ENCODE peak calls at places on chromosomes 3 and 15, in four cellular contexts. One of them, this sample, is unnamed.

GRCh38 chr15:78312551-78312950 is 13.1 kb upstream of the SKIC8 start:
- DNase-seq in coronary artery: no peak
- DNase-seq in H9: no peak
- DNase-seq in WTC11: no peak
- DNase-seq in this sample: no peak

GRCh38 chr3:72722930-72723726 is 125.1 kb downstream of the SHQ1 start:
- DNase-seq in coronary artery: no peak
- DNase-seq in H9: no peak
- DNase-seq in WTC11: no peak
- DNase-seq in this sample: no peak

GRCh38 chr3:42185044-42185443 is 80.9 kb downstream of the CCK start:
- DNase-seq in coronary artery: no peak
- DNase-seq in H9: no peak
- DNase-seq in WTC11: no peak
- DNase-seq in this sample: no peak

GRCh38 chr15:86445750-86446149 is 366.1 kb downstream of the AGBL1 start:
- DNase-seq in coronary artery: no peak
- DNase-seq in H9: no peak
- DNase-seq in WTC11: no peak
- DNase-seq in this sample: no peak

GRCh38 chr3:174356596-174356995 is 502.5 kb upstream of the NAALADL2 start:
- DNase-seq in coronary artery: no peak
- DNase-seq in H9: no peak
- DNase-seq in WTC11: no peak
- DNase-seq in this sample: no peak

GRCh38 chr15:100879461-100880138 is at the start of gene ALDH1A3:
- DNase-seq in coronary artery: no peak
- DNase-seq in H9: peak
- DNase-seq in WTC11: peak
- DNase-seq in this sample: no peak

GRCh38 chr3:65650247-65650646 is 388.5 kb downstream of the MAGI1 start:
- DNase-seq in coronary artery: no peak
- DNase-seq in H9: no peak
- DNase-seq in WTC11: no peak
- DNase-seq in this sample: no peak

GRCh38 chr3:136070953-136071949 is 105.7 kb downstream of the PPP2R3A start:
- DNase-seq in coronary artery: no peak
- DNase-seq in H9: no peak
- DNase-seq in WTC11: no peak
- DNase-seq in this sample: no peak

GRCh38 chr3:46896386-46896785 is 18.9 kb downstream of the PTH1R start:
- DNase-seq in coronary artery: no peak
- DNase-seq in H9: no peak
- DNase-seq in WTC11: no peak
- DNase-seq in this sample: peak

GRCh38 chr3:70806556-70806955 is 494.1 kb upstream of the MDFIC2 start:
- DNase-seq in coronary artery: no peak
- DNase-seq in H9: no peak
- DNase-seq in WTC11: no peak
- DNase-seq in this sample: no peak

GRCh38 chr15:64163662-64164362 is 990 bp upstream of the PPIB start:
- DNase-seq in coronary artery: no peak
- DNase-seq in H9: no peak
- DNase-seq in WTC11: no peak
- DNase-seq in this sample: no peak

GRCh38 chr15:35306361-35306981 is 221.4 kb upstream of the NANOGP8 start:
- DNase-seq in coronary artery: no peak
- DNase-seq in H9: no peak
- DNase-seq in WTC11: no peak
- DNase-seq in this sample: no peak

GRCh38 chr15:101684384-101684783 is 32.2 kb upstream of the TM2D3 start:
- DNase-seq in coronary artery: no peak
- DNase-seq in H9: no peak
- DNase-seq in WTC11: no peak
- DNase-seq in this sample: no peak

DNA sequence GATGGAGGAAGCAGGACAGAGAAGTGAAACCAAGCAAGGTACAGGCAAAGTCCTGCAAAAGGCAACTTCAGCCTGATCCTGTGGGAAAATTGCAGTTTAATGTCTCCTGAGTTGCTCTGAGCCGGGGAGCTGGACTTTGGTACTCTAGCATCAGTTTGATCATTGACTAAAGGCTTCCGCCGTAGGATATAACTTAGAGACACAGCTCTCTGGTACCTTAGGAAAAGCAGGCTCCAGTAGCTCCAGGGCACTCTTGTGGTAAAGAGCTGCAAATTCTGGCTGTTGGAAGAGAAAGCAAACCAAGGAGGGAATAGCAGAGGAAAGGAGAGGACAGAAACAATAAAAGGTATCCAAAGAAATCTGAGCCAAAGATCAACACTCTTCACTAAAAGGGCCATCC is 521.1 kb downstream of the PLOD2 start:
- DNase-seq in coronary artery: no peak
- DNase-seq in H9: no peak
- DNase-seq in WTC11: no peak
- DNase-seq in this sample: no peak
- TF ChIP-seq CTCF in coronary artery: no peak
- TF ChIP-seq CTCF in H9: peak
- TF ChIP-seq CTCF in WTC11: no peak
- TF ChIP-seq CTCF in this sample: no peak

GRCh38 chr15:62165029-62165792 is at the start of gene C2CD4B:
- DNase-seq in coronary artery: no peak
- DNase-seq in H9: peak
- DNase-seq in WTC11: peak
- DNase-seq in this sample: no peak
- TF ChIP-seq CTCF in coronary artery: no peak
- TF ChIP-seq CTCF in H9: peak
- TF ChIP-seq CTCF in WTC11: no peak
- TF ChIP-seq CTCF in this sample: no peak

GRCh38 chr3:81645248-81645647 is 116.2 kb downstream of the GBE1 start:
- DNase-seq in coronary artery: no peak
- DNase-seq in H9: no peak
- DNase-seq in WTC11: no peak
- DNase-seq in this sample: no peak

GRCh38 chr3:81638480-81638879 is 123.0 kb downstream of the GBE1 start:
- DNase-seq in coronary artery: no peak
- DNase-seq in H9: no peak
- DNase-seq in WTC11: no peak
- DNase-seq in this sample: no peak

DNA sequence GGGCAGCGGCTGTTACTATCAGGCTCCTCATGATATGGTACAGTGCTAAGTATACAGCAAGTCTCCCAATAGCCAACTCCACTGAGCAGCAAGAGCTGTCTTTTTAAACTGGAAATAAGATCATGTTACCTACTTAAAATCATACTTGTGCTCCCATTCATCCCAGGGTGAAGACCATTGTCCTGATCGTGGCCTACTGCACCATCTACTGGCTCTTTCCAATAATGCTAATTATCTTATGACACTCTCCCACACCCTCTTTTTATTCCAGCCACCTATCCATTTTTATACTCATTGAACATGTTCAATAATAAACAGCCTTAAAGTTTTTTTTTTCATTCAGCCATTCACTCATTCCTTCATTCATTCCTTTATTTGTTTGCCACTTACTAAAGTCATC is 117.7 kb downstream of the GBE1 start:
- DNase-seq in coronary artery: no peak
- DNase-seq in H9: no peak
- DNase-seq in WTC11: no peak
- DNase-seq in this sample: no peak
- TF ChIP-seq CTCF in coronary artery: no peak
- TF ChIP-seq CTCF in H9: peak
- TF ChIP-seq CTCF in WTC11: no peak
- TF ChIP-seq CTCF in this sample: peak

GRCh38 chr3:184631339-184631965 is 69.9 kb downstream of the EPHB3 start:
- DNase-seq in coronary artery: no peak
- DNase-seq in H9: no peak
- DNase-seq in WTC11: no peak
- DNase-seq in this sample: peak

GRCh38 chr3:184626942-184627341 is 65.4 kb downstream of the EPHB3 start:
- DNase-seq in coronary artery: no peak
- DNase-seq in H9: no peak
- DNase-seq in WTC11: no peak
- DNase-seq in this sample: no peak

GRCh38 chr3:184630861-184631260 is 69.3 kb downstream of the EPHB3 start:
- DNase-seq in coronary artery: no peak
- DNase-seq in H9: no peak
- DNase-seq in WTC11: no peak
- DNase-seq in this sample: peak

GRCh38 chr3:184632551-184632950 is 71.0 kb downstream of the EPHB3 start:
- DNase-seq in coronary artery: no peak
- DNase-seq in H9: no peak
- DNase-seq in WTC11: no peak
- DNase-seq in this sample: no peak

GRCh38 chr3:184629555-184630160 is 68.1 kb downstream of the EPHB3 start:
- DNase-seq in coronary artery: no peak
- DNase-seq in H9: peak
- DNase-seq in WTC11: peak
- DNase-seq in this sample: peak
- TF ChIP-seq CTCF in coronary artery: no peak
- TF ChIP-seq CTCF in H9: peak
- TF ChIP-seq CTCF in WTC11: no peak
- TF ChIP-seq CTCF in this sample: no peak

DNA sequence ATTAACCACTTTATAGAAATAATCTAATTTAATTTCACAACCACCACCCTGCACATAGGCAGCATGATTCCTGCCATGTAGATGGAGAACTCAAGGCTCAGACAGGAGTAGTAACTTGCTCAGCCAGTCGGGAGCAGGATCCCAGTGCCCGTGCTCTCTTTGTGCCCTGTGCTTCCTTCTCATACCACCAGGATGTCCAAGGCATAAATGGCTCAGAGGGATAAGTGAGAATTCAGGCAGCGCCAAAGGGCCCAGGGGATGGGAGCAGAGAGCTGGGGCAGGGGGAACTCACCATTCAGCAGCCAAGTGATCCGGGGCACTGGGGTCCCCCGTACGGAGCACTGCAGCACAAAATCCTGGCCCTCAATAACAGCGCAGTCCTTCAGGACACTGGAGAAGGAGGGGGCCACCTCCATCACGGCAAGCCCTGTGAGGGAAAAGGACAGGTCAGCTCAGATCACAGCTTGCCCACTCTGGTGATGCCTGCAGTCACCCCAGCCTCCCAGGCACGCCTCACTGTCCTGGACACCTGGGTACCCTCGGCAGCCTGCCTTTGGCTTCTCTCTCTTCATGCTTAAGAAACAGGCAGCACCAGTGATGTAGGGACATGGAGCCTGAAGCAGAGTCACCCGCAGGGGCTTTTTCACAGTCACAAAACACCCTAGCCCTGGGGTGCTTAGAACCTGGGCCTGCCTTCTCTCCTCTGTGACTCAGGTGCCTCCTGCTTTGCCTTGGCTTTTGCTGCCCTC is 141.0 kb upstream of the HACD2 start:
- DNase-seq in coronary artery: no peak
- DNase-seq in H9: no peak
- DNase-seq in WTC11: no peak
- DNase-seq in this sample: no peak
- TF ChIP-seq CTCF in coronary artery: no peak
- TF ChIP-seq CTCF in H9: peak
- TF ChIP-seq CTCF in WTC11: no peak
- TF ChIP-seq CTCF in this sample: peak

GRCh38 chr3:41060106-41060505 is 139.2 kb upstream of the CTNNB1 start:
- DNase-seq in coronary artery: no peak
- DNase-seq in H9: no peak
- DNase-seq in WTC11: no peak
- DNase-seq in this sample: no peak
- TF ChIP-seq CTCF in coronary artery: no peak
- TF ChIP-seq CTCF in H9: no peak
- TF ChIP-seq CTCF in WTC11: no peak
- TF ChIP-seq CTCF in this sample: no peak